ENCODE peak calls at places on chromosome 10, in four cellular contexts. P, H, O and A are unnamed samples.

GRCh38 chr10:127456122-127456521 is 93.0 kb upstream of the NPS start:
- DNase-seq in P (no peak), H (no peak), O (no peak), A (peak; percentile 20)

GRCh38 chr10:13587367-13587766 is 602 bp downstream of the PRPF18 start:
- DNase-seq in P (peak; percentile 29), H (peak; percentile 36), O (no peak), A (peak; percentile 70)

GRCh38 chr10:25954851-25955250 is 20.8 kb downstream of the MYO3A start:
- DNase-seq in P (no peak), H (no peak), O (no peak), A (no peak)

GRCh38 chr10:70931168-70931805 is 42.9 kb upstream of the PCBD1 start:
- DNase-seq in P (peak; percentile 23), H (no peak), O (no peak), A (peak; percentile 61)

GRCh38 chr10:8404721-8405120 is 350.2 kb downstream of the GATA3 start:
- DNase-seq in P (no peak), H (no peak), O (no peak), A (no peak)

GRCh38 chr10:79488303-79488702 is 24.0 kb upstream of the EIF5AL1 start:
- DNase-seq in P (peak; percentile 97), H (no peak), O (peak; percentile 48), A (peak; percentile 76)

GRCh38 chr10:45425628-45426563 is 51.9 kb downstream of the ALOX5 start:
- DNase-seq in P (no peak), H (no peak), O (peak; percentile 12), A (peak; percentile 47)

GRCh38 chr10:68346774-68347173 is 14.0 kb upstream of the PBLD start:
- DNase-seq in P (no peak), H (no peak), O (no peak), A (no peak)

GRCh38 chr10:77305650-77306632 is 331.7 kb downstream of the KCNMA1 start:
- DNase-seq in P (peak; percentile 64), H (no peak), O (no peak), A (no peak)

GRCh38 chr10:11144626-11145497 is 127.2 kb downstream of the CELF2 start:
- DNase-seq in P (no peak), H (no peak), O (no peak), A (no peak)

GRCh38 chr10:11146402-11147171 is 128.9 kb downstream of the CELF2 start:
- DNase-seq in P (no peak), H (peak; percentile 37), O (no peak), A (no peak)

GRCh38 chr10:11147723-11148122 is 130.1 kb downstream of the CELF2 start:
- DNase-seq in P (no peak), H (no peak), O (no peak), A (peak; percentile 57)

GRCh38 chr10:11143240-11143639 is 125.6 kb downstream of the CELF2 start:
- DNase-seq in P (no peak), H (no peak), O (no peak), A (no peak)

GRCh38 chr10:11145498-11145855 is 127.8 kb downstream of the CELF2 start:
- DNase-seq in P (no peak), H (no peak), O (no peak), A (no peak)
- H3K9ac ChIP-seq in P (no peak overlapping the region), H (no peak overlapping the region), O (no peak overlapping the region), A (no peak overlapping the region)

DNA sequence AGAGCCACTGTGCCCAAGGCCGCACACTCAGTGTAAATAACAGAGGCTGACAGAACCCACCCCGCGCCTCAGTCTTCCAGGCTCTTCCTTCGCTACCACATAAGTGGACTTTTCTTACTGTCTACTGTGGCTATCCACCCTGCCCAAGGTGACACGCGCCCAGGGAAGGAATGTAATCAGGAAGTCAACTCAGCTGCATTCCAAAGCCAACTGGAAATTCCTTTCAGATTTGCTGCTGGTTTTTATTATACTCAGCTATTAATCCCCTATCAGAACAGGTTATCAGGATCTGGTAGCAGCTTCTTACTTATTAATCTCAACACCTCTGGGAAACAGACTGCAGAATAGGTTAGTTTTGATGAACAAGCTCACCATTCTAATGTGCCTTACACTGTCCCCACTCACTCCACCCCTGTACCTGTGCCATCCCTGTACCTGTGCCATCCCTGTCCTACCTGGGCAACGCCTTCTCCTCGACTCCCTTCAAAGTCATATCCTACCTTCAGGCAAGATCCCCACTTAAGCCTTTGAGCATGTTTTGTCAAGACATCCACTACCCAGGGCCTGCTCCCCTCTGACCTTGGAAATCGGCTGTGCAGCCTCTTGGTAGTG is 90.7 kb downstream of the NHLRC2 start:
- DNase-seq in P (no peak), H (no peak), O (peak; percentile 59), A (no peak)
- H3K9me3 ChIP-seq in P (no peaks in the 10 kb centered on the region), H (no peaks in the 10 kb centered on the region), O (no peaks in the 10 kb centered on the region), A (no peaks in the 10 kb centered on the region)

DNA sequence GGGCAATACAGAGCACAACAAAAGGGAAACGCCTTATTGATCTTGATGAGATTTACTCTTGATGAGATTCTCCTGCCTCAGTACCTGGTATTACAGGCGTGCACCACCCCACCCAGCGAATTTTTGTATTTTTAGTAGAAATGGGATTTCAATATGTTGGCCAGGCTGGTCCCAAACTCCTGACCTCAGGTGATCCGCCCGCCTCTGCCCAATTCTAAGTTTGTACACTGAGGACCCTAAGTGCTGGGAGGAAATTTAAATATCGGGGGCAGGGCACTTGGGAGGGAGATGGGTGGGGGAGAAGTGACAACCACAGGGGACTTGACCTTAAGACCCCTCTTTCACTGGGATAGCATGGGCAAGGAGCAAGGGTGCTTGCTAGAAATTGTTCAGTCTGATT is 14.1 kb downstream of the HNRNPF start:
- DNase-seq in P (no peak), H (no peak), O (no peak), A (no peak)
- H3K4me1 ChIP-seq in P (peaks cover 54% of the 10 kb centered on the region), H (peaks cover 25% of the 10 kb centered on the region), O (peaks cover 20% of the 10 kb centered on the region), A (peaks cover 16% of the 10 kb centered on the region)

GRCh38 chr10:103455235-103455634 is 3.1 kb upstream of the CALHM2 start:
- DNase-seq in P (no peak), H (no peak), O (no peak), A (no peak)

GRCh38 chr10:103454026-103454425 is 1.9 kb upstream of the CALHM2 start:
- DNase-seq in P (no peak), H (no peak), O (no peak), A (no peak)

GRCh38 chr10:103451871-103452713 is at the start of gene CALHM2:
- DNase-seq in P (peak; percentile 84), H (peak; percentile 82), O (no peak), A (peak; percentile 86)

GRCh38 chr10:103451091-103451801 is 924 bp downstream of the CALHM2 start:
- DNase-seq in P (peak; percentile 71), H (peak; percentile 85), O (peak; percentile 73), A (no peak)

GRCh38 chr10:103452714-103453230 is 602 bp upstream of the CALHM2 start:
- DNase-seq in P (no peak), H (no peak), O (no peak), A (no peak)
- H3K9ac ChIP-seq in P (peak overlapping the region; percentile 98), H (no peak overlapping the region), O (peak overlapping the region; percentile 88), A (no peak overlapping the region)

DNA sequence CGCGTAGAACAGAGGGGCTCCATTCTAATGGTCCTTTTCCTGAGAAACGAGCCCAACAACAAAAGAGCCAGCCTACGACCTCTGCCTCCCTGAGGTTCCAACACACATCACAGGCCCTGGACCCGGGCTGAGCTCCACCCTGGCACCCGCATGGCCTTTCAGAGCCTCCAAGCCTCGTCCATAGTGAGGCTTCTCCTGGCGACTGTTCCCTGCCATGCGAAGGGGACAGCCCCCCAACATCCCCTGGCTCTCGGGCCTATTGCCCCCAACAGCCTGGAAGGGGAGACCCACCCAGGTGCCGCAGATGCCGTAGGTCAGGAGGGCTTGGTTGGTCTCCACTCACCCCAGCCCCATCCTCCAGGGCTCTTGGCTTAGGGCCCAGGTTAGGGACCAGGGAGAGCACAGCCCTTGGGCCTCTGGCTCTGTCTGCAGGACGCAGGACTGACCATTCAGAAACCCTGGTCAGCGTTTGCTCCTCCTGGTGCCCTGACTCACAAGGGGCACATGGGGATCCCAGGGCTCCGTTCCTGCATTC is 91.5 kb downstream of the TCERG1L start:
- DNase-seq in P (no peak), H (no peak), O (no peak), A (no peak)
- H3K9me3 ChIP-seq in P (no peaks in the 10 kb centered on the region), H (no peaks in the 10 kb centered on the region), O (no peaks in the 10 kb centered on the region), A (no peaks in the 10 kb centered on the region)

GRCh38 chr10:132419631-132420468 is 22.9 kb downstream of the PWWP2B start:
- DNase-seq in P (no peak), H (peak; percentile 54), O (no peak), A (peak; percentile 80)
- H3K4me1 ChIP-seq in P (peaks cover 14% of the 10 kb centered on the region), H (peaks cover 8% of the 10 kb centered on the region), O (peaks cover 33% of the 10 kb centered on the region), A (peaks cover 11% of the 10 kb centered on the region)